ENCODE peak calls at places on chromosomes 2 and 18, in six cellular contexts. T is uterus; I is naive B cell; M is 8988T; V is stimulated activated CD8-positive, alpha-beta memory T cell treated with anti-CD3 and anti-CD28 coated beads, Interleukin-7, amount 100 ng/mL, for 1 hour; N is memory B cell. E is an unnamed sample.

GRCh38 chr2:200091126-200091525 is 135.7 kb downstream of the MAIP1 start:
- DNase-seq in T (no peak), I (no peak), M (no peak), V (no peak), N (no peak), E (no peak)

GRCh38 chr2:138827426-138828054 is 47.4 kb upstream of the NXPH2 start:
- DNase-seq in T (no peak), I (peak; percentile 27), M (no peak), V (no peak), N (no peak), E (no peak)

GRCh38 chr18:49966090-49966489 is 152.8 kb upstream of the ACAA2 start:
- DNase-seq in T (no peak), I (no peak), M (no peak), V (no peak), N (no peak), E (no peak)

GRCh38 chr2:191187105-191187829 is 36.5 kb upstream of the STAT4 start:
- DNase-seq in T (no peak), I (no peak), M (no peak), V (no peak), N (no peak), E (no peak)

GRCh38 chr2:40512246-40512645 is 60.4 kb upstream of the SLC8A1 start:
- DNase-seq in T (peak; percentile 13), I (no peak), M (no peak), V (no peak), N (no peak), E (no peak)

GRCh38 chr2:151905963-151906632 is 77.9 kb upstream of the ARL5A start:
- DNase-seq in T (no peak), I (no peak), M (no peak), V (no peak), N (no peak), E (no peak)

GRCh38 chr2:222311321-222311977 is 12.7 kb upstream of the PAX3 start:
- DNase-seq in T (no peak), I (no peak), M (no peak), V (no peak), N (no peak), E (no peak)

GRCh38 chr2:196987654-196988364 is 61.3 kb upstream of the PGAP1 start:
- DNase-seq in T (peak; percentile 23), I (no peak), M (no peak), V (no peak), N (no peak), E (no peak)

GRCh38 chr2:184125867-184126266 is 472.5 kb upstream of the ZNF804A start:
- DNase-seq in T (no peak), I (no peak), M (no peak), V (no peak), N (no peak), E (no peak)

GRCh38 chr2:100780203-100781008 is 39.5 kb upstream of the NPAS2 start:
- DNase-seq in T (no peak), I (no peak), M (no peak), V (no peak), N (no peak), E (no peak)

GRCh38 chr2:213224366-213224765 is 59.9 kb upstream of the SPAG16 start:
- DNase-seq in T (no peak), I (no peak), M (no peak), V (no peak), N (no peak), E (no peak)

E was measured in cerebellar nuclear complex.